ENCODE peak calls at places on chromosomes 12 and 14, in seven cellular contexts. X, A, T, L, U, O and E are unnamed samples.

GRCh38 chr12:72271741-72272661 is at the start of gene TRHDE:
- DNase-seq in O (no peak), L (peak), X (peak), T (peak), U (no peak), A (no peak), E (no peak)

GRCh38 chr12:58765076-58765475 is 155.2 kb downstream of the LRIG3 start:
- DNase-seq in U (no peak), A (no peak), T (no peak), O (no peak), L (no peak), X (no peak), E (no peak)

GRCh38 chr14:52279405-52279804 is 11.9 kb downstream of the PTGDR start:
- DNase-seq in L (no peak), T (no peak), U (peak), X (no peak), O (no peak), A (no peak), E (no peak)

GRCh38 chr12:67519824-67520433 is 128.6 kb upstream of the DYRK2 start:
- DNase-seq in A (no peak), T (peak), U (no peak), X (peak), L (no peak), O (no peak), E (no peak)

GRCh38 chr12:9118161-9118560 is 2.4 kb upstream of the A2M start:
- DNase-seq in X (no peak), U (peak), T (no peak), O (no peak), L (no peak), A (no peak), E (no peak)

GRCh38 chr14:100663528-100664052 is 63.1 kb upstream of the DLK1 start:
- DNase-seq in U (no peak), O (no peak), L (no peak), X (no peak), A (no peak), T (no peak), E (no peak)

GRCh38 chr14:56173360-56173922 is 55.2 kb downstream of the PELI2 start:
- DNase-seq in A (peak), X (no peak), T (no peak), L (no peak), U (no peak), O (no peak), E (peak)

GRCh38 chr12:14238224-14238792 is 127.2 kb upstream of the ATF7IP start:
- DNase-seq in L (peak), T (no peak), A (peak), X (peak), U (no peak), O (no peak), E (no peak)

GRCh38 chr12:117178745-117179144 is 11.5 kb downstream of the FBXO21 start:
- DNase-seq in X (no peak), O (no peak), U (no peak), L (no peak), A (no peak), T (no peak), E (no peak)

GRCh38 chr12:58529897-58530296 is 390.4 kb downstream of the LRIG3 start:
- DNase-seq in X (no peak), A (no peak), O (no peak), U (peak), T (no peak), L (no peak), E (no peak)

GRCh38 chr12:3473171-3473570 is 17.8 kb upstream of the PRMT8 start:
- DNase-seq in U (no peak), L (no peak), O (no peak), A (no peak), T (no peak), X (no peak), E (no peak)

GRCh38 chr14:34035934-34036250 is 85.0 kb upstream of the EGLN3 start:
- DNase-seq in A (no peak), T (no peak), O (no peak), U (no peak), X (no peak), L (no peak), E (no peak)

GRCh38 chr12:59066445-59066844 is 146.1 kb upstream of the LRIG3 start:
- DNase-seq in A (no peak), U (no peak), O (no peak), L (no peak), X (no peak), T (no peak), E (no peak)

GRCh38 chr12:128661216-128661550 is 162.6 kb downstream of the SLC15A4 start:
- DNase-seq in T (no peak), X (peak), A (no peak), U (no peak), L (peak), O (no peak), E (no peak)

GRCh38 chr12:124463341-124463861 is 104.0 kb downstream of the NCOR2 start:
- DNase-seq in X (no peak), L (peak), A (no peak), T (peak), U (no peak), O (no peak), E (no peak)

GRCh38 chr12:96908170-96908675 is 1.2 kb downstream of the NEDD1 start:
- DNase-seq in T (no peak), O (no peak), L (peak), U (no peak), X (no peak), A (peak), E (peak)

GRCh38 chr14:54564071-54564798 is 2.7 kb upstream of the SAMD4A start:
- DNase-seq in X (peak), L (peak), A (no peak), U (peak), O (no peak), T (peak), E (no peak)

GRCh38 chr12:49636979-49637378 is 13.6 kb downstream of the PRPF40B start:
- DNase-seq in U (peak), T (peak), L (peak), O (no peak), X (no peak), A (peak), E (peak)

GRCh38 chr14:68376067-68376810 is 416.6 kb downstream of the ZFP36L1 start:
- DNase-seq in X (no peak), L (no peak), T (no peak), U (peak), O (no peak), A (no peak), E (no peak)

GRCh38 chr12:131194166-131194565 is 240.5 kb downstream of the ADGRD1 start:
- DNase-seq in X (no peak), L (no peak), T (peak), U (peak), A (no peak), O (no peak), E (no peak)

GRCh38 chr12:19712041-19712440 is 272.7 kb downstream of the AEBP2 start:
- DNase-seq in A (no peak), O (no peak), T (no peak), L (no peak), U (peak), X (no peak), E (no peak)

GRCh38 chr12:22018860-22019259 is 27.2 kb upstream of the CMAS start:
- DNase-seq in T (no peak), U (no peak), A (no peak), X (no peak), L (no peak), O (no peak), E (no peak)

GRCh38 chr12:67019070-67019469 is 250.1 kb upstream of the CAND1 start:
- DNase-seq in U (no peak), O (no peak), L (peak), T (no peak), A (no peak), X (peak), E (no peak)

GRCh38 chr14:45698462-45699134 is 445.6 kb upstream of the MIS18BP1 start:
- DNase-seq in O (no peak), U (no peak), X (peak), A (no peak), L (peak), T (no peak), E (no peak)

GRCh38 chr14:69037790-69038448 is 58.8 kb upstream of the ACTN1 start:
- DNase-seq in L (no peak), U (peak), O (no peak), A (no peak), X (no peak), T (peak), E (no peak)

GRCh38 chr12:102022286-102022685 is 39.5 kb downstream of the WASHC3 start:
- DNase-seq in X (no peak), T (no peak), A (no peak), O (no peak), L (no peak), U (no peak), E (no peak)